ENCODE peak calls at places on chromosomes 1 and 21, in eight cellular contexts. R is NCI-H2081; V is Ammon's horn; W is stimulated activated naive CD8-positive, alpha-beta T cell treated with anti-CD3 and anti-CD28 coated beads, Interleukin-15, Interleukin-2, amounts not matched to agents 100 U/mL and 50 U/mL, for 24 hours; O is germinal center; C is endothelial cell; T is H54; P is skeletal muscle cell. X is an unnamed sample.

GRCh38 chr1:89882348-89883029 is 61.7 kb downstream of the LRRC8D start:
- DNase-seq in C (no peak), T (no peak), W (no peak), V (no peak), O (no peak), P (no peak), R (no peak), X (no peak)

GRCh38 chr1:165768513-165769394 is at the start of gene TMCO1:
- DNase-seq in P (peak; percentile 97), R (peak; percentile 99), V (peak; percentile 97), T (peak; percentile 96), O (peak; percentile 96), W (peak; percentile 90), C (peak; percentile 91), X (peak; percentile 90)

GRCh38 chr21:42218836-42219605 is at the start of gene ABCG1:
- DNase-seq in T (no peak), R (peak; percentile 65), P (no peak), C (peak; percentile 56), O (peak; percentile 81), W (peak; percentile 60), V (peak; percentile 59), X (peak; percentile 38)

GRCh38 chr1:169509354-169509753 is 23.6 kb upstream of the SLC19A2 start:
- DNase-seq in P (no peak), V (no peak), C (no peak), T (no peak), W (no peak), R (peak; percentile 85), O (no peak), X (no peak)

GRCh38 chr1:156115514-156116374 is 1.2 kb downstream of the LMNA start:
- DNase-seq in P (no peak), T (peak; percentile 55), O (no peak), V (peak; percentile 51), W (no peak), C (peak; percentile 43), R (no peak), X (peak; percentile 56)

GRCh38 chr1:14733053-14733778 is 134.7 kb downstream of the KAZN start:
- DNase-seq in C (peak; percentile 5), P (no peak), W (no peak), R (no peak), O (no peak), V (no peak), T (no peak), X (no peak)

GRCh38 chr1:90391116-90391515 is 326.0 kb downstream of the BARHL2 start:
- DNase-seq in R (no peak), V (no peak), T (no peak), C (no peak), W (no peak), P (no peak), O (no peak), X (no peak)

GRCh38 chr1:7960867-7961198 is 678 bp upstream of the PARK7 start:
- DNase-seq in W (no peak), V (no peak), P (no peak), R (no peak), C (no peak), O (no peak), T (no peak), X (no peak)

GRCh38 chr1:15409400-15410222 is at the start of gene EFHD2:
- DNase-seq in T (peak; percentile 61), R (peak; percentile 73), W (peak; percentile 89), C (peak; percentile 75), P (no peak), O (peak; percentile 92), V (peak; percentile 81), X (peak; percentile 70)

GRCh38 chr1:39825432-39825941 is 36.8 kb upstream of the BMP8B start:
- DNase-seq in O (peak; percentile 23), R (no peak), C (no peak), W (no peak), T (no peak), P (no peak), V (no peak), X (no peak)

GRCh38 chr1:78005755-78006154 is 1.0 kb downstream of the DNAJB4 start:
- DNase-seq in O (no peak), P (peak; percentile 46), W (no peak), V (peak; percentile 59), T (no peak), C (no peak), R (peak; percentile 6), X (no peak)

GRCh38 chr1:15139654-15140350 is 13.7 kb upstream of the TMEM51 start:
- DNase-seq in O (no peak), R (no peak), P (no peak), V (no peak), T (peak; percentile 35), W (no peak), C (peak; percentile 72), X (no peak)

GRCh38 chr1:168348146-168348709 is 67.6 kb downstream of the TBX19 start:
- DNase-seq in V (no peak), P (no peak), C (no peak), O (no peak), T (no peak), W (no peak), R (no peak), X (no peak)

GRCh38 chr1:64505944-64506658 is 36.2 kb downstream of the CACHD1 start:
- DNase-seq in P (no peak), W (no peak), V (no peak), T (no peak), O (no peak), C (no peak), R (peak; percentile 91), X (no peak)